ENCODE peak calls at places on chromosomes 3 and 15, in eight cellular contexts. M, L, D, C, G, J, Q and Y are unnamed samples.

GRCh38 chr3:52291508-52292181 is 4.0 kb downstream of the GLYCTK start:
- DNase-seq in Q (no peak), D (no peak), M (no peak), J (no peak), C (no peak), G (no peak), L (peak; percentile 29), Y (no peak)

GRCh38 chr3:123070471-123070870 is 3.6 kb downstream of the PDIA5 start:
- DNase-seq in J (no peak), Q (no peak), L (no peak), D (no peak), M (no peak), G (no peak), C (no peak), Y (no peak)

GRCh38 chr3:162938073-162938472 is 1441.5 kb downstream of the OTOL1 start:
- DNase-seq in D (no peak), G (no peak), L (no peak), Q (no peak), J (no peak), C (no peak), M (no peak), Y (no peak)

GRCh38 chr15:28907338-28907961 is 21.7 kb downstream of the APBA2 start:
- DNase-seq in G (no peak), C (no peak), L (no peak), Q (no peak), J (no peak), M (no peak), D (no peak), Y (no peak)

GRCh38 chr15:63083046-63083445 is 38.6 kb upstream of the LACTB start:
- DNase-seq in Q (no peak), C (no peak), G (no peak), M (no peak), D (no peak), L (no peak), J (no peak), Y (no peak)

GRCh38 chr3:53597136-53597915 is 102.9 kb downstream of the CACNA1D start:
- DNase-seq in C (no peak), D (no peak), M (no peak), L (no peak), Q (no peak), G (no peak), J (no peak), Y (no peak)

GRCh38 chr3:148372476-148372875 is 325.2 kb upstream of the AGTR1 start:
- DNase-seq in D (no peak), Q (no peak), L (no peak), G (no peak), M (peak; percentile 61), J (peak; percentile 18), C (no peak), Y (peak; percentile 12)

GRCh38 chr15:40112789-40113188 is 4.1 kb upstream of the BMF start:
- DNase-seq in Q (no peak), D (no peak), G (no peak), M (no peak), C (no peak), L (no peak), J (no peak), Y (no peak)

GRCh38 chr15:63135804-63136203 is 14.1 kb downstream of the LACTB start:
- DNase-seq in D (peak; percentile 96), C (no peak), L (no peak), M (peak; percentile 71), Q (no peak), G (peak; percentile 66), J (no peak), Y (no peak)

GRCh38 chr3:61561374-61562041 is at the start of gene PTPRG:
- DNase-seq in Q (peak; percentile 4), M (peak; percentile 64), G (peak; percentile 95), L (peak; percentile 90), D (peak; percentile 94), C (peak; percentile 87), J (peak; percentile 63), Y (peak; percentile 48)

GRCh38 chr3:61562042-61562809 is 855 bp downstream of the PTPRG start:
- DNase-seq in G (peak; percentile 36), J (no peak), M (no peak), L (peak; percentile 28), C (no peak), Q (no peak), D (peak; percentile 52), Y (no peak)

GRCh38 chr3:61560452-61561373 is 658 bp upstream of the PTPRG start:
- DNase-seq in C (peak; percentile 60), G (peak; percentile 90), L (peak; percentile 79), J (peak; percentile 54), Q (no peak), D (peak; percentile 89), M (peak; percentile 71), Y (peak; percentile 48)

GRCh38 chr3:61562810-61563613 is 1.6 kb downstream of the PTPRG start:
- DNase-seq in C (no peak), M (no peak), Q (no peak), G (peak; percentile 37), D (peak; percentile 34), L (peak; percentile 40), J (no peak), Y (no peak)

DNA sequence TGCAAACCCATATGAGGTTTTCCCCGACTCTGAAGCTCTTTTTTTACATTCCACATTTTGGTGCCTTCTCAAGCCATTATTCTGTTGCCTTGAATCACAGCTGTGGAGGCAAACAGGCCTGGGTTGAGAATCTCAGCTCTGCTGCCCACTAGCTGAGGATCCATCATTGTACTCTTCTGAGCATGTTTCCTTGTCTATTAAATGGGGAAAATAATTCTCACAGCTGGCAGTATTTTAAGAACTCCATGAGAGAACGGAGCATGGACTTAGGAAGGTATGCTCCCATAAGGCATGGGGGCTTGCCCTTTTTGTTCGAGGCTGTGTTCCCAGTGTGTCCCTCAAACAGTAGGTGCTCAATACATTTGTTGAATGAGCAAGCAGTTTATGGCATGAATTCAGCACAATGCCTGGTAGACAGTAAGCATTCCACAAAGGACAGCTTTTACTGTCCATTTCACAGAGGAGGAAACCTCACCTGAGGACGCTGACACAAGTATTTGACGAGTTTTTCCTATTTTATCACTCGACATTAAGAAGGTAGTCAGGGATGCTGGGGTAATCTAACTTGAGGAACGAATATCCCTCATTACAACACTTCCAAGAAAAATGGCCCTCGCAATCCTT is 2.2 kb upstream of the PTPRG start:
- DNase-seq in L (no peak), D (no peak), M (no peak), C (no peak), Q (no peak), G (peak; percentile 35), J (no peak), Y (no peak)
- TF ChIP-seq CTCF in L (no peak), D (peak; percentile 37), M (no peak), C (peak; percentile 25), Q (no peak), G (peak; percentile 39), J (peak; percentile 11), Y (peak; percentile 44)

DNA sequence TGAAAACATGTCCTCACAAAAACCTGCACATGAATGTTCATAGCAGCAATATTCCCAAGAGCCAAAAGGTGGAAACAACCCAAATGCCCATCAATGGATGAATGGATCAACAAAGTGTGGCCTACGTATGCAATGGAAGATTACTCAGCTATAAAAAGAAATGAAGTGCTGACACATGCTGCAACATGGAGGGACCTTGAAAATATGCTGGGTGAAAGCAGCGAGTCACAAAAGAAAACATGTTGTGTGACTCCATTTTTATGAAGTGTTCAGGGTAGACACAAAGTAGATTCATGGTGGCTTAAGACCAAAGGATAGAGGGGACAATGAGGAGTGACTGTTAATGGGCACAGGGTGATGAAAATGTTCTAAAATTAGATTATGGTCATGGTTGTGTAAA is 37.7 kb downstream of the CFAP100 start:
- DNase-seq in Q (no peak), M (no peak), J (peak; percentile 1), G (peak; percentile 7), C (no peak), D (peak; percentile 35), L (no peak), Y (no peak)
- TF ChIP-seq CTCF in Q (no peak), M (no peak), J (no peak), G (no peak), C (no peak), D (no peak), L (no peak), Y (no peak)

DNA sequence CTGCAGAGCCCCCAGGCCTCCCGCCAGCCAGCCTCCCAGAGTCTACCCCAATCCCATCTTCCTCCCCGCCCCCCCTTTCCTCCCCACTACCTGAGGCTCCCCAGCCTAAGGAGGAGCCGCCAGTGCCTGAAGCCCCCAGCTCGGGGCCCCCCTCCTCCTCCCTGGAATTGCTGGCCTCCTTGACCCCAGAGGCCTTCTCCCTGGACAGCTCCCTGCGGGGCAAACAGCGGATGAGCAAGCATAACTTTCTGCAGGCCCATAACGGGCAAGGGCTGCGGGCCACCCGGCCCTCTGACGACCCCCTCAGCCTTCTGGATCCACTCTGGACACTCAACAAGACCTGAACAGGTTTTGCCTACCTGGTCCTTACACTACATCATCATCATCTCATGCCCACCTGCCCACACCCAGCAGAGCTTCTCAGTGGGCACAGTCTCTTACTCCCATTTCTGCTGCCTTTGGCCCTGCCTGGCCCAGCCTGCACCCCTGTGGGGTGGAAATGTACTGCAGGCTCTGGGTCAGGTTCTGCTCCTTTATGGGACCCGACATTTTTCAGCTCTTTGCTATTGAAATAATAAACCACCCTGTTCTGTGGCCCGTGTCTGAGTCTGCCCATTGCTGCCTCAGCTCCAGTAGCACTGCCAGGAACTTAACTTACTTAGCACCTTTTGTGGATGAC is 32.2 kb downstream of the PTPN23 start:
- DNase-seq in J (no peak), C (no peak), Q (no peak), G (no peak), M (no peak), L (no peak), D (no peak), Y (no peak)
- TF ChIP-seq CTCF in J (no peak), C (peak; percentile 1), Q (no peak), G (peak; percentile 20), M (no peak), L (no peak), D (peak; percentile 19), Y (no peak)

GRCh38 chr3:130111185-130111864 is 29.7 kb downstream of the ALG1L2 start:
- DNase-seq in G (peak; percentile 99), M (peak; percentile 89), D (peak; percentile 99), Q (peak; percentile 97), L (peak; percentile 99), J (peak; percentile 86), C (peak; percentile 96), Y (peak; percentile 79)
- TF ChIP-seq CTCF in G (no peak), M (no peak), D (no peak), Q (no peak), L (no peak), J (no peak), C (no peak), Y (no peak)

DNA sequence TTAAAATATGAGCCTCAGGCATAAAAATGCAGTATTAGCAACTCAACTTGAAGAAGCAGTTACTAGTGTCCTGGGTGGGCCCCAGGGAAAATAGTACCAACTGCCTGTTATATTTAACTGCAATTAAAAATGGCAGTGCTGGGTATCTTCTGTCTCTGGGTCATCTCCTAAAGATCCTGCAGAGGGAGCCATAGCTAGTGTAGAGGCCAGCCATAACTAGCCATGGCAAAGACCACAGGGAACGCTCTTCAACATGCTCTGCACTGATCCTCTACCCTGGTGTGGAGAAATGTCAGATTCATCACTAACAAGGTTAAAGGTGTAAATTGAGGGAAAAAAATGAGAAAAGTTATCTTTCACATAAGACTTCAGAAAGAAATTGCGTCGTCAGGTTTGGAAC is 181.3 kb downstream of the SNRPN start:
- DNase-seq in M (no peak), L (no peak), Q (no peak), G (no peak), D (peak; percentile 32), C (no peak), J (no peak), Y (no peak)
- TF ChIP-seq CTCF in M (no peak), L (no peak), Q (no peak), G (peak; percentile 34), D (peak; percentile 38), C (peak; percentile 2), J (no peak), Y (peak; percentile 47)